ENCODE peak calls at places on chromosomes 3 and 15, in eight cellular contexts. T, Y, D, C, P, X, N and B are unnamed samples.
A peak's percentile ranks its signal among the peaks of the same experiment; 100 is the strongest.

GRCh38 chr3:59127071-59127470 is 77.2 kb upstream of the CFAP20DC start:
- DNase-seq in T (no peak), Y (peak; percentile 45), D (no peak), C (peak; percentile 58), P (no peak), X (no peak), N (no peak), B (no peak)

GRCh38 chr3:187172929-187173328 is 24.4 kb upstream of the RTP1 start:
- DNase-seq in T (no peak), Y (no peak), D (no peak), C (no peak), P (no peak), X (no peak), N (no peak), B (no peak)

GRCh38 chr3:12993623-12994356 is 79.4 kb downstream of the IQSEC1 start:
- DNase-seq in T (no peak), Y (no peak), D (peak; percentile 58), C (no peak), P (no peak), X (no peak), N (no peak), B (peak; percentile 63)

GRCh38 chr15:34437687-34438086 is at the start of gene GOLGA8A:
- DNase-seq in T (no peak), Y (peak; percentile 62), D (peak; percentile 60), C (no peak), P (peak; percentile 70), X (peak; percentile 16), N (peak; percentile 82), B (peak; percentile 72)

GRCh38 chr3:115986555-115987207 is 363.4 kb downstream of the GAP43 start:
- DNase-seq in T (no peak), Y (peak; percentile 22), D (no peak), C (no peak), P (peak; percentile 6), X (no peak), N (no peak), B (peak; percentile 88)

GRCh38 chr3:80643421-80643820 is 875.6 kb upstream of the ROBO1 start:
- DNase-seq in T (no peak), Y (no peak), D (no peak), C (no peak), P (no peak), X (no peak), N (no peak), B (no peak)

GRCh38 chr15:58441376-58442070 is 9.7 kb downstream of the LIPC start:
- DNase-seq in T (no peak), Y (no peak), D (no peak), C (peak; percentile 43), P (no peak), X (no peak), N (no peak), B (no peak)

GRCh38 chr3:145776782-145777408 is 384.1 kb downstream of the PLOD2 start:
- DNase-seq in T (peak; percentile 9), Y (peak; percentile 71), D (no peak), C (peak; percentile 55), P (no peak), X (peak; percentile 75), N (peak; percentile 58), B (peak; percentile 73)

GRCh38 chr3:139353920-139354556 is 10.2 kb downstream of the MRPS22 start:
- DNase-seq in T (peak; percentile 39), Y (peak; percentile 77), D (no peak), C (peak; percentile 49), P (peak; percentile 25), X (no peak), N (peak; percentile 61), B (peak; percentile 77)

GRCh38 chr3:33042668-33043067 is 54.3 kb downstream of the GLB1 start:
- DNase-seq in T (no peak), Y (no peak), D (no peak), C (no peak), P (no peak), X (no peak), N (no peak), B (no peak)

GRCh38 chr3:126026761-126027160 is 57.2 kb downstream of the SLC41A3 start:
- DNase-seq in T (no peak), Y (no peak), D (no peak), C (no peak), P (no peak), X (no peak), N (no peak), B (no peak)

GRCh38 chr3:12706504-12707253 is 42.8 kb upstream of the RAF1 start:
- DNase-seq in T (no peak), Y (peak; percentile 78), D (no peak), C (no peak), P (peak; percentile 67), X (no peak), N (peak; percentile 91), B (peak; percentile 94)

GRCh38 chr3:98901032-98901464 is 447 bp downstream of the DCBLD2 start:
- DNase-seq in T (peak; percentile 45), Y (peak; percentile 41), D (no peak), C (no peak), P (peak; percentile 61), X (no peak), N (peak; percentile 84), B (peak; percentile 91)

GRCh38 chr15:53446376-53446775 is 313.1 kb downstream of the WDR72 start:
- DNase-seq in T (no peak), Y (no peak), D (no peak), C (no peak), P (peak; percentile 54), X (no peak), N (no peak), B (no peak)

GRCh38 chr3:40167958-40168357 is 141.5 kb upstream of the EIF1B start:
- DNase-seq in T (no peak), Y (no peak), D (no peak), C (no peak), P (peak; percentile 13), X (no peak), N (no peak), B (no peak)

GRCh38 chr3:72247645-72248388 is 462.9 kb upstream of the PROK2 start:
- DNase-seq in T (peak; percentile 41), Y (no peak), D (no peak), C (no peak), P (peak; percentile 33), X (no peak), N (no peak), B (no peak)

GRCh38 chr3:123373535-123373987 is 75.3 kb downstream of the ADCY5 start:
- DNase-seq in T (no peak), Y (no peak), D (no peak), C (no peak), P (no peak), X (no peak), N (no peak), B (no peak)

GRCh38 chr3:12323237-12323636 is 34.4 kb downstream of the PPARG start:
- DNase-seq in T (no peak), Y (no peak), D (no peak), C (no peak), P (no peak), X (no peak), N (no peak), B (no peak)

GRCh38 chr15:84911879-84912660 is 27.6 kb downstream of the SLC28A1 start:
- DNase-seq in T (peak; percentile 47), Y (peak; percentile 98), D (no peak), C (peak; percentile 89), P (no peak), X (peak; percentile 95), N (peak; percentile 86), B (no peak)